ENCODE peak calls at places on chromosome 4, in ten cellular contexts. One of them, this sample, is unnamed.

GRCh38 chr4:128835498-128836222 is 26.2 kb downstream of the JADE1 start:
- DNase-seq in stromal cell of bone marrow: no peak
- DNase-seq in naive thymus-derived CD4-positive, alpha-beta T cell: no peak
- DNase-seq in caudate nucleus: peak
- DNase-seq in HEK293T: no peak
- DNase-seq in T-helper 1 cell: no peak
- DNase-seq in SW 1271: no peak
- DNase-seq in SK-N-SH: no peak
- DNase-seq in NCI-H1092: no peak
- DNase-seq in epithelial cell of esophagus: no peak
- DNase-seq in this sample: no peak

GRCh38 chr4:54063224-54063623 is 1.2 kb downstream of the CHIC2 start:
- DNase-seq in stromal cell of bone marrow: no peak
- DNase-seq in naive thymus-derived CD4-positive, alpha-beta T cell: peak
- DNase-seq in caudate nucleus: no peak
- DNase-seq in HEK293T: no peak
- DNase-seq in T-helper 1 cell: no peak
- DNase-seq in SW 1271: no peak
- DNase-seq in SK-N-SH: no peak
- DNase-seq in NCI-H1092: no peak
- DNase-seq in epithelial cell of esophagus: peak
- DNase-seq in this sample: peak

GRCh38 chr4:106247600-106247999 is 68.4 kb downstream of the TBCK start:
- DNase-seq in stromal cell of bone marrow: no peak
- DNase-seq in naive thymus-derived CD4-positive, alpha-beta T cell: no peak
- DNase-seq in caudate nucleus: no peak
- DNase-seq in HEK293T: no peak
- DNase-seq in T-helper 1 cell: no peak
- DNase-seq in SW 1271: no peak
- DNase-seq in SK-N-SH: no peak
- DNase-seq in NCI-H1092: no peak
- DNase-seq in epithelial cell of esophagus: peak
- DNase-seq in this sample: no peak

GRCh38 chr4:113951263-113951662 is 28.2 kb downstream of the ARSJ start:
- DNase-seq in stromal cell of bone marrow: peak
- DNase-seq in naive thymus-derived CD4-positive, alpha-beta T cell: no peak
- DNase-seq in caudate nucleus: no peak
- DNase-seq in HEK293T: no peak
- DNase-seq in T-helper 1 cell: no peak
- DNase-seq in SW 1271: no peak
- DNase-seq in SK-N-SH: no peak
- DNase-seq in NCI-H1092: no peak
- DNase-seq in epithelial cell of esophagus: no peak
- DNase-seq in this sample: peak

GRCh38 chr4:107349732-107350131 is 313.6 kb upstream of the DKK2 start:
- DNase-seq in stromal cell of bone marrow: no peak
- DNase-seq in naive thymus-derived CD4-positive, alpha-beta T cell: no peak
- DNase-seq in caudate nucleus: no peak
- DNase-seq in HEK293T: no peak
- DNase-seq in T-helper 1 cell: no peak
- DNase-seq in SW 1271: no peak
- DNase-seq in SK-N-SH: no peak
- DNase-seq in NCI-H1092: no peak
- DNase-seq in epithelial cell of esophagus: no peak
- DNase-seq in this sample: peak

GRCh38 chr4:182189107-182189878 is 53.9 kb upstream of the TENM3 start:
- DNase-seq in stromal cell of bone marrow: peak
- DNase-seq in naive thymus-derived CD4-positive, alpha-beta T cell: no peak
- DNase-seq in caudate nucleus: no peak
- DNase-seq in HEK293T: no peak
- DNase-seq in T-helper 1 cell: no peak
- DNase-seq in SW 1271: no peak
- DNase-seq in SK-N-SH: no peak
- DNase-seq in NCI-H1092: no peak
- DNase-seq in epithelial cell of esophagus: peak
- DNase-seq in this sample: peak

GRCh38 chr4:84897516-84897915 is 69.0 kb downstream of the WDFY3 start:
- DNase-seq in stromal cell of bone marrow: no peak
- DNase-seq in naive thymus-derived CD4-positive, alpha-beta T cell: no peak
- DNase-seq in caudate nucleus: no peak
- DNase-seq in HEK293T: no peak
- DNase-seq in T-helper 1 cell: no peak
- DNase-seq in SW 1271: no peak
- DNase-seq in SK-N-SH: no peak
- DNase-seq in NCI-H1092: no peak
- DNase-seq in epithelial cell of esophagus: no peak
- DNase-seq in this sample: no peak

GRCh38 chr4:13208558-13209193 is 275.5 kb downstream of the RAB28 start:
- DNase-seq in stromal cell of bone marrow: no peak
- DNase-seq in naive thymus-derived CD4-positive, alpha-beta T cell: no peak
- DNase-seq in caudate nucleus: no peak
- DNase-seq in HEK293T: no peak
- DNase-seq in T-helper 1 cell: no peak
- DNase-seq in SW 1271: no peak
- DNase-seq in SK-N-SH: no peak
- DNase-seq in NCI-H1092: no peak
- DNase-seq in epithelial cell of esophagus: no peak
- DNase-seq in this sample: no peak

GRCh38 chr4:681736-682451 is 7.1 kb downstream of the SLC49A3 start:
- DNase-seq in stromal cell of bone marrow: no peak
- DNase-seq in naive thymus-derived CD4-positive, alpha-beta T cell: peak
- DNase-seq in caudate nucleus: no peak
- DNase-seq in HEK293T: peak
- DNase-seq in T-helper 1 cell: peak
- DNase-seq in SW 1271: no peak
- DNase-seq in SK-N-SH: peak
- DNase-seq in NCI-H1092: no peak
- DNase-seq in epithelial cell of esophagus: peak
- DNase-seq in this sample: no peak

GRCh38 chr4:151583188-151583587 is 174.2 kb downstream of the FHIP1A start:
- DNase-seq in stromal cell of bone marrow: no peak
- DNase-seq in naive thymus-derived CD4-positive, alpha-beta T cell: no peak
- DNase-seq in caudate nucleus: no peak
- DNase-seq in HEK293T: no peak
- DNase-seq in T-helper 1 cell: no peak
- DNase-seq in SW 1271: no peak
- DNase-seq in SK-N-SH: no peak
- DNase-seq in NCI-H1092: no peak
- DNase-seq in epithelial cell of esophagus: no peak
- DNase-seq in this sample: no peak

GRCh38 chr4:151641167-151641566 is 119.6 kb downstream of the GATB start:
- DNase-seq in stromal cell of bone marrow: peak
- DNase-seq in naive thymus-derived CD4-positive, alpha-beta T cell: no peak
- DNase-seq in caudate nucleus: no peak
- DNase-seq in HEK293T: no peak
- DNase-seq in T-helper 1 cell: no peak
- DNase-seq in SW 1271: no peak
- DNase-seq in SK-N-SH: no peak
- DNase-seq in NCI-H1092: no peak
- DNase-seq in epithelial cell of esophagus: peak
- DNase-seq in this sample: peak

GRCh38 chr4:110793381-110793801 is 170.5 kb upstream of the PITX2 start:
- DNase-seq in stromal cell of bone marrow: no peak
- DNase-seq in naive thymus-derived CD4-positive, alpha-beta T cell: no peak
- DNase-seq in caudate nucleus: no peak
- DNase-seq in HEK293T: no peak
- DNase-seq in T-helper 1 cell: no peak
- DNase-seq in SW 1271: no peak
- DNase-seq in SK-N-SH: no peak
- DNase-seq in NCI-H1092: no peak
- DNase-seq in epithelial cell of esophagus: no peak
- DNase-seq in this sample: no peak

GRCh38 chr4:113996599-113997177 is 17.2 kb upstream of the ARSJ start:
- DNase-seq in stromal cell of bone marrow: no peak
- DNase-seq in naive thymus-derived CD4-positive, alpha-beta T cell: no peak
- DNase-seq in caudate nucleus: no peak
- DNase-seq in HEK293T: no peak
- DNase-seq in T-helper 1 cell: no peak
- DNase-seq in SW 1271: no peak
- DNase-seq in SK-N-SH: no peak
- DNase-seq in NCI-H1092: no peak
- DNase-seq in epithelial cell of esophagus: peak
- DNase-seq in this sample: peak

GRCh38 chr4:125243835-125244397 is 70.8 kb upstream of the FAT4 start:
- DNase-seq in stromal cell of bone marrow: no peak
- DNase-seq in naive thymus-derived CD4-positive, alpha-beta T cell: no peak
- DNase-seq in caudate nucleus: no peak
- DNase-seq in HEK293T: no peak
- DNase-seq in T-helper 1 cell: no peak
- DNase-seq in SW 1271: no peak
- DNase-seq in SK-N-SH: no peak
- DNase-seq in NCI-H1092: no peak
- DNase-seq in epithelial cell of esophagus: peak
- DNase-seq in this sample: no peak

GRCh38 chr4:18111100-18111499 is 89.5 kb upstream of the LCORL start:
- DNase-seq in stromal cell of bone marrow: no peak
- DNase-seq in naive thymus-derived CD4-positive, alpha-beta T cell: no peak
- DNase-seq in caudate nucleus: no peak
- DNase-seq in HEK293T: no peak
- DNase-seq in T-helper 1 cell: no peak
- DNase-seq in SW 1271: no peak
- DNase-seq in SK-N-SH: no peak
- DNase-seq in NCI-H1092: no peak
- DNase-seq in epithelial cell of esophagus: peak
- DNase-seq in this sample: no peak

GRCh38 chr4:1973661-1974060 is 35.1 kb downstream of the NELFA start:
- DNase-seq in stromal cell of bone marrow: no peak
- DNase-seq in naive thymus-derived CD4-positive, alpha-beta T cell: no peak
- DNase-seq in caudate nucleus: no peak
- DNase-seq in HEK293T: no peak
- DNase-seq in T-helper 1 cell: no peak
- DNase-seq in SW 1271: no peak
- DNase-seq in SK-N-SH: no peak
- DNase-seq in NCI-H1092: no peak
- DNase-seq in epithelial cell of esophagus: no peak
- DNase-seq in this sample: no peak

This sample was measured in renal cortical epithelial cell.